ENCODE peak calls at places on chromosomes 5 and 9, in nine cellular contexts. M is CD8-positive, alpha-beta memory T cell; Q is AG04450; F is brain microvascular endothelial cell; Z is tibial nerve; C is WERI-Rb-1; V is CD4-positive, alpha-beta memory T cell; D is BE2C; L is cardiac muscle cell. N is an unnamed sample.

GRCh38 chr9:101508203-101508602 is 25.4 kb upstream of the RNF20 start:
- DNase-seq in M (no peak), Q (no peak), F (no peak), Z (no peak), C (no peak), V (no peak), D (no peak), L (peak; percentile 19), N (peak; percentile 96)

GRCh38 chr9:14312721-14313377 is 1.1 kb downstream of the NFIB start:
- DNase-seq in M (no peak), Q (no peak), F (peak; percentile 11), Z (no peak), C (no peak), V (no peak), D (peak; percentile 48), L (no peak), N (peak; percentile 53)

GRCh38 chr9:16090907-16091629 is 538.2 kb downstream of the CCDC171 start:
- DNase-seq in M (no peak), Q (no peak), F (no peak), Z (no peak), C (no peak), V (no peak), D (no peak), L (no peak), N (no peak)

GRCh38 chr5:30401479-30402058 is 791.9 kb upstream of the CDH6 start:
- DNase-seq in M (no peak), Q (peak; percentile 7), F (peak; percentile 66), Z (peak; percentile 9), C (peak; percentile 74), V (no peak), D (peak; percentile 77), L (peak; percentile 15), N (peak; percentile 33)

GRCh38 chr5:98398465-98398864 is 375.0 kb upstream of the RGMB start:
- DNase-seq in M (no peak), Q (no peak), F (no peak), Z (no peak), C (no peak), V (no peak), D (no peak), L (no peak), N (no peak)

GRCh38 chr5:33441241-33441844 is 578 bp downstream of the TARS1 start:
- DNase-seq in M (no peak), Q (no peak), F (peak; percentile 76), Z (peak; percentile 21), C (peak; percentile 81), V (peak; percentile 39), D (peak; percentile 80), L (peak; percentile 86), N (no peak)

GRCh38 chr5:6788956-6789649 is 75.9 kb downstream of the TENT4A start:
- DNase-seq in M (no peak), Q (no peak), F (no peak), Z (no peak), C (no peak), V (no peak), D (no peak), L (peak; percentile 66), N (no peak)

GRCh38 chr5:38060354-38060753 is 198.0 kb upstream of the EGFLAM start:
- DNase-seq in M (no peak), Q (peak; percentile 36), F (peak; percentile 27), Z (no peak), C (no peak), V (no peak), D (no peak), L (peak; percentile 26), N (no peak)

GRCh38 chr9:81815781-81816180 is 112.4 kb upstream of the SPATA31D4 start:
- DNase-seq in M (no peak), Q (no peak), F (no peak), Z (no peak), C (no peak), V (no peak), D (no peak), L (no peak), N (no peak)

GRCh38 chr5:370311-370958 is 48.9 kb downstream of the AHRR start:
- DNase-seq in M (no peak), Q (no peak), F (no peak), Z (no peak), C (no peak), V (no peak), D (no peak), L (no peak), N (no peak)

GRCh38 chr9:38108326-38108725 is 39.3 kb upstream of the SHB start:
- DNase-seq in M (no peak), Q (no peak), F (no peak), Z (no peak), C (no peak), V (no peak), D (no peak), L (no peak), N (no peak)

GRCh38 chr9:97722331-97722730 is 25.2 kb upstream of the XPA start:
- DNase-seq in M (no peak), Q (no peak), F (no peak), Z (no peak), C (no peak), V (no peak), D (no peak), L (no peak), N (no peak)
- H3K27me3 ChIP-seq in M (no peaks in the 10 kb centered on the region), Q (peaks cover 26% of the 10 kb centered on the region), F (peaks cover 11% of the 10 kb centered on the region), Z (no peaks in the 10 kb centered on the region), C (no peaks in the 10 kb centered on the region), V (no peaks in the 10 kb centered on the region), D (peaks cover 10% of the 10 kb centered on the region), L (peaks cover 16% of the 10 kb centered on the region), N (no peaks in the 10 kb centered on the region)

GRCh38 chr9:136057236-136058151 is 37.6 kb downstream of the NACC2 start:
- DNase-seq in M (no peak), Q (no peak), F (no peak), Z (no peak), C (no peak), V (no peak), D (no peak), L (no peak), N (no peak)

GRCh38 chr9:136059851-136060670 is 35.0 kb downstream of the NACC2 start:
- DNase-seq in M (no peak), Q (peak; percentile 23), F (no peak), Z (no peak), C (no peak), V (no peak), D (peak; percentile 20), L (peak; percentile 92), N (no peak)

GRCh38 chr9:136059321-136059791 is 35.7 kb downstream of the NACC2 start:
- DNase-seq in M (no peak), Q (no peak), F (no peak), Z (no peak), C (no peak), V (no peak), D (peak; percentile 6), L (no peak), N (no peak)

GRCh38 chr9:136058152-136058483 is 37.0 kb downstream of the NACC2 start:
- DNase-seq in M (no peak), Q (no peak), F (no peak), Z (no peak), C (no peak), V (no peak), D (peak; percentile 6), L (no peak), N (no peak)

GRCh38 chr9:136058801-136059302 is 36.2 kb downstream of the NACC2 start:
- DNase-seq in M (no peak), Q (no peak), F (no peak), Z (no peak), C (no peak), V (no peak), D (peak; percentile 6), L (no peak), N (no peak)
- H3K27me3 ChIP-seq in M (no peaks in the 10 kb centered on the region), Q (no peaks in the 10 kb centered on the region), F (no peaks in the 10 kb centered on the region), Z (no peaks in the 10 kb centered on the region), C (no peaks in the 10 kb centered on the region), V (no peaks in the 10 kb centered on the region), D (no peaks in the 10 kb centered on the region), L (peaks cover 10% of the 10 kb centered on the region), N (no peaks in the 10 kb centered on the region)

GRCh38 chr5:132053483-132053882 is 7.0 kb upstream of the IL3 start:
- DNase-seq in M (no peak), Q (no peak), F (no peak), Z (no peak), C (no peak), V (no peak), D (no peak), L (no peak), N (no peak)

GRCh38 chr5:132055441-132055807 is 5.0 kb upstream of the IL3 start:
- DNase-seq in M (no peak), Q (no peak), F (no peak), Z (no peak), C (peak; percentile 6), V (no peak), D (no peak), L (no peak), N (no peak)

GRCh38 chr5:132054031-132054696 is 6.3 kb upstream of the IL3 start:
- DNase-seq in M (no peak), Q (no peak), F (no peak), Z (no peak), C (peak; percentile 3), V (no peak), D (no peak), L (no peak), N (no peak)

GRCh38 chr5:132055808-132056609 is 4.4 kb upstream of the IL3 start:
- DNase-seq in M (peak; percentile 74), Q (no peak), F (no peak), Z (no peak), C (peak; percentile 20), V (peak; percentile 92), D (no peak), L (no peak), N (no peak)

DNA sequence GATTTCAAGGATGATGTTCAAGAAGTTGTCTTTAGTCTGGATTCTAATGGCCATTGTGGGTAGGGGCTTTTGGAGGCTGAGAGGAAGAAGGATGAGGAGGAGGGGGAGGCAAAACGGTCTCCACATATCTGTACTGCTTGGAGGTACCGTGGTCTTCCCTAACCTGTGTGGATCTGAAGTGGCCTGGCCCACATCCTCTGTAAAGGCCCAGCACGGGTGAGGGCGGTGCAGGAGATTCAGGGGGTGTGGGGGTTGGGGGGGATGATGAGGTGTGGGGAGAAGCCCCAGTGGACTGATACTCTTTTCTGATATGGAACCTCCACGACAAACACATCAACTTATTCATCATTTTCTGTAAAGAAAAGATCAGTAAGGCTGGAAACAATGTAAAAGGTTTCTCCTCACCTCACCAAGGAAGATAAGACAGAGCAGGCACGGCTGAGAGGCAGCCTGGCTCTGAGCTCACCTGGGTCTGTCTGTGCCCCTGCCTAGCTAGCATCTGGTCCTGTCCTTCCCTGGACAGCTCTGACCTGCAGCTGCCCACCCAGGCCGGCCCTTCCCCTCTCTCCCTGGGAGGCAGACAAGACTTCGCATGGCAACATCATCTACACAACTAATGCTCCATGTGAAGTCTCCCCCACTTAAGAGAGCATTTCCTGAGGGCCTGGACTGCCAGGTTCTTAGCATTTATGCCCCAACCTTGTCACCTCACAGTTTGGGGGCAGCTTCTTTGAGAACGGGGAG is 5.6 kb upstream of the IL3 start:
- DNase-seq in M (no peak), Q (no peak), F (no peak), Z (no peak), C (peak; percentile 3), V (no peak), D (no peak), L (no peak), N (no peak)
- H3K27me3 ChIP-seq in M (no peaks in the 10 kb centered on the region), Q (peaks cover 25% of the 10 kb centered on the region), F (no peaks in the 10 kb centered on the region), Z (no peaks in the 10 kb centered on the region), C (no peaks in the 10 kb centered on the region), V (no peaks in the 10 kb centered on the region), D (no peaks in the 10 kb centered on the region), L (no peaks in the 10 kb centered on the region), N (peaks cover 3% of the 10 kb centered on the region)

DNA sequence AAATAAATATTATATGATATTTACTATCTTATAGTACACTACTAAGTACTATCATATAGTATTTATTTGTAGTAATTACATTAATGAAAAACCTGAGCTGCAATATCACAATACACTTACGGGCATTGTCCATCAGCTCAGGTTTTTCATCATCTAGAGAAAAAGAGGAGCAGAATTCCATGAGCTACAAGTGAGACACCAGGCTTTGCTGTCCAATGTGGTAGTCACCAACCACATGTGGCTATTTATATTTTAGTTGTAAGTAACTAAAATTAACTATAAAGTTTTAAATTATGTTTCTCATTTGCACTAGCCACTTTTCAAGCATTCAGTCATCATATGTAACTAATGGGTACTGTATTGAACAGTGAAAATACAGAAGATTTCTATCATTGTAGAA is 13.8 kb upstream of the NRG2 start:
- DNase-seq in M (no peak), Q (no peak), F (no peak), Z (no peak), C (no peak), V (no peak), D (no peak), L (no peak), N (no peak)
- H3K27me3 ChIP-seq in M (peaks cover 5% of the 10 kb centered on the region), Q (peaks cover 30% of the 10 kb centered on the region), F (peaks cover 36% of the 10 kb centered on the region), Z (peaks cover 25% of the 10 kb centered on the region), C (no peaks in the 10 kb centered on the region), V (no peaks in the 10 kb centered on the region), D (peaks cover 44% of the 10 kb centered on the region), L (peaks cover 47% of the 10 kb centered on the region), N (peaks cover 85% of the 10 kb centered on the region)

N was measured in foreskin keratinocyte.